ENCODE peak calls at places on chromosomes 12 and 14, in five cellular contexts. One of them, this sample, is unnamed.

GRCh38 chr14:58808828-58809227 is 171.1 kb downstream of the DACT1 start:
- DNase-seq in SK-N-SH: no peak
- DNase-seq in GM23338: no peak
- DNase-seq in GM23248: peak; percentile 25
- DNase-seq in PC-9: no peak
- DNase-seq in this sample: peak; percentile 15

GRCh38 chr14:55893695-55894094 is 224.5 kb upstream of the PELI2 start:
- DNase-seq in GM23338: no peak
- DNase-seq in PC-9: no peak
- DNase-seq in GM23248: peak; percentile 23
- DNase-seq in SK-N-SH: no peak
- DNase-seq in this sample: no peak

GRCh38 chr12:124709722-124710656 is 142.6 kb upstream of the NCOR2 start:
- DNase-seq in GM23248: peak; percentile 81
- DNase-seq in GM23338: no peak
- DNase-seq in PC-9: no peak
- DNase-seq in SK-N-SH: no peak
- DNase-seq in this sample: no peak

GRCh38 chr12:32455607-32456063 is 56.3 kb downstream of the FGD4 start:
- DNase-seq in PC-9: peak; percentile 22
- DNase-seq in GM23248: peak; percentile 88
- DNase-seq in SK-N-SH: peak; percentile 56
- DNase-seq in GM23338: peak; percentile 76
- DNase-seq in this sample: peak; percentile 76

GRCh38 chr14:101224356-101225115 is 321.0 kb upstream of the RTL1 start:
- DNase-seq in PC-9: no peak
- DNase-seq in GM23338: peak; percentile 13
- DNase-seq in GM23248: no peak
- DNase-seq in SK-N-SH: peak; percentile 78
- DNase-seq in this sample: peak; percentile 51

GRCh38 chr12:4434299-4434698 is 11.3 kb downstream of the FGF6 start:
- DNase-seq in SK-N-SH: no peak
- DNase-seq in GM23248: no peak
- DNase-seq in PC-9: no peak
- DNase-seq in GM23338: no peak
- DNase-seq in this sample: no peak

GRCh38 chr12:104701756-104702155 is 245.0 kb downstream of the CHST11 start:
- DNase-seq in SK-N-SH: no peak
- DNase-seq in GM23338: no peak
- DNase-seq in GM23248: no peak
- DNase-seq in PC-9: no peak
- DNase-seq in this sample: no peak

GRCh38 chr14:55730602-55731001 is 150.6 kb downstream of the KTN1 start:
- DNase-seq in GM23338: no peak
- DNase-seq in PC-9: no peak
- DNase-seq in GM23248: no peak
- DNase-seq in SK-N-SH: no peak
- DNase-seq in this sample: no peak

GRCh38 chr14:101715209-101716076 is 46.1 kb upstream of the PPP2R5C start:
- DNase-seq in GM23248: no peak
- DNase-seq in PC-9: no peak
- DNase-seq in SK-N-SH: no peak
- DNase-seq in GM23338: no peak
- DNase-seq in this sample: no peak

GRCh38 chr14:97137705-97138104 is 340.5 kb downstream of the VRK1 start:
- DNase-seq in SK-N-SH: no peak
- DNase-seq in GM23338: no peak
- DNase-seq in GM23248: no peak
- DNase-seq in PC-9: no peak
- DNase-seq in this sample: no peak

GRCh38 chr12:6946033-6946919 is 2.5 kb downstream of the C12orf57 start:
- DNase-seq in SK-N-SH: peak; percentile 33
- DNase-seq in PC-9: peak; percentile 100
- DNase-seq in GM23248: no peak
- DNase-seq in GM23338: peak; percentile 95
- DNase-seq in this sample: peak; percentile 95

GRCh38 chr12:49111206-49111605 is 559 bp upstream of the LMBR1L start:
- DNase-seq in GM23248: peak; percentile 56
- DNase-seq in PC-9: no peak
- DNase-seq in SK-N-SH: no peak
- DNase-seq in GM23338: no peak
- DNase-seq in this sample: no peak

GRCh38 chr12:122203301-122203967 is at the start of gene B3GNT4:
- DNase-seq in PC-9: peak; percentile 76
- DNase-seq in GM23338: peak; percentile 85
- DNase-seq in GM23248: peak; percentile 76
- DNase-seq in SK-N-SH: peak; percentile 85
- DNase-seq in this sample: peak; percentile 80

GRCh38 chr14:91405241-91405721 is 12.3 kb downstream of the CCDC88C start:
- DNase-seq in PC-9: no peak
- DNase-seq in SK-N-SH: no peak
- DNase-seq in GM23338: no peak
- DNase-seq in GM23248: no peak
- DNase-seq in this sample: no peak

GRCh38 chr14:68705741-68706283 is 87.1 kb downstream of the ZFP36L1 start:
- DNase-seq in GM23338: no peak
- DNase-seq in PC-9: peak; percentile 93
- DNase-seq in GM23248: no peak
- DNase-seq in SK-N-SH: no peak
- DNase-seq in this sample: no peak

GRCh38 chr14:101230851-101231550 is 327.5 kb upstream of the RTL1 start:
- DNase-seq in SK-N-SH: no peak
- DNase-seq in GM23248: no peak
- DNase-seq in GM23338: no peak
- DNase-seq in PC-9: no peak
- DNase-seq in this sample: no peak

GRCh38 chr14:24463806-24464785 is 21.5 kb upstream of the SDR39U1 start:
- DNase-seq in PC-9: no peak
- DNase-seq in GM23248: no peak
- DNase-seq in GM23338: no peak
- DNase-seq in SK-N-SH: no peak
- DNase-seq in this sample: no peak

GRCh38 chr12:111169032-111169431 is 199.9 kb downstream of the PHETA1 start:
- DNase-seq in SK-N-SH: no peak
- DNase-seq in GM23248: no peak
- DNase-seq in PC-9: no peak
- DNase-seq in GM23338: no peak
- DNase-seq in this sample: no peak

GRCh38 chr12:111164833-111165232 is 204.1 kb downstream of the PHETA1 start:
- DNase-seq in PC-9: no peak
- DNase-seq in SK-N-SH: no peak
- DNase-seq in GM23338: no peak
- DNase-seq in GM23248: no peak
- DNase-seq in this sample: no peak

GRCh38 chr12:111168009-111168786 is 200.7 kb downstream of the PHETA1 start:
- DNase-seq in SK-N-SH: no peak
- DNase-seq in PC-9: no peak
- DNase-seq in GM23248: no peak
- DNase-seq in GM23338: no peak
- DNase-seq in this sample: no peak

GRCh38 chr12:111163422-111163821 is 205.5 kb downstream of the PHETA1 start:
- DNase-seq in GM23248: no peak
- DNase-seq in PC-9: no peak
- DNase-seq in SK-N-SH: no peak
- DNase-seq in GM23338: no peak
- DNase-seq in this sample: no peak

GRCh38 chr12:111166779-111167540 is 201.9 kb downstream of the PHETA1 start:
- DNase-seq in GM23248: no peak
- DNase-seq in GM23338: no peak
- DNase-seq in SK-N-SH: no peak
- DNase-seq in PC-9: no peak
- DNase-seq in this sample: no peak
- H3K9me2 ChIP-seq in GM23248: no peaks in the 10 kb centered on the region
- H3K9me2 ChIP-seq in GM23338: no peaks in the 10 kb centered on the region
- H3K9me2 ChIP-seq in SK-N-SH: no peaks in the 10 kb centered on the region
- H3K9me2 ChIP-seq in PC-9: no peaks in the 10 kb centered on the region
- H3K9me2 ChIP-seq in this sample: no peaks in the 10 kb centered on the region

DNA sequence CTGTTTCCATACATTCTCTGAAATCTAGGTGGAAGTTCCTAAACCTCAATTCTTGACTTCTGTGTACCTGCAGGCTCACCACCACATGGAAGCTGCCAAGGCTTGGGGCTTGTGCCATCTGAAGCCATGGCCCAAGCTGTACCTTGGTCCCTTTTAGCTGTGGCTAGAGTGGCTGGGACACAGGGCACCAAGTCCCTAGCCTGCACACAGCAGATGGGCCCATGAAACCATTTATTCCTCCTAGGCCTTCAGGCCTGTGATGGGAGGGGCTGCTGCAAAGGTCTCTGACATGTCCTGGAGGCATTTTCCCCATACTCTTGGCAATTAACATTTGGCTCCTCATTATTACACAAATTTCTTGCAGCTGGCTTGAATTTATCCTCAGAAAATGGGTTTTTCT is 40.0 kb upstream of the COCH start:
- DNase-seq in GM23248: no peak
- DNase-seq in SK-N-SH: no peak
- DNase-seq in PC-9: no peak
- DNase-seq in GM23338: no peak
- DNase-seq in this sample: no peak
- H3K9me2 ChIP-seq in GM23248: no peaks in the 10 kb centered on the region
- H3K9me2 ChIP-seq in SK-N-SH: no peaks in the 10 kb centered on the region
- H3K9me2 ChIP-seq in PC-9: no peaks in the 10 kb centered on the region
- H3K9me2 ChIP-seq in GM23338: no peaks in the 10 kb centered on the region
- H3K9me2 ChIP-seq in this sample: no peaks in the 10 kb centered on the region

GRCh38 chr12:131028587-131029338 is 75.1 kb downstream of the ADGRD1 start:
- DNase-seq in GM23338: no peak
- DNase-seq in PC-9: no peak
- DNase-seq in GM23248: no peak
- DNase-seq in SK-N-SH: no peak
- DNase-seq in this sample: no peak

GRCh38 chr12:131027876-131028586 is 74.3 kb downstream of the ADGRD1 start:
- DNase-seq in SK-N-SH: no peak
- DNase-seq in GM23338: no peak
- DNase-seq in PC-9: no peak
- DNase-seq in GM23248: no peak
- DNase-seq in this sample: no peak

GRCh38 chr12:131033886-131034482 is 80.3 kb downstream of the ADGRD1 start:
- DNase-seq in GM23248: no peak
- DNase-seq in PC-9: no peak
- DNase-seq in SK-N-SH: no peak
- DNase-seq in GM23338: no peak
- DNase-seq in this sample: no peak

GRCh38 chr12:131033486-131033885 is 79.8 kb downstream of the ADGRD1 start:
- DNase-seq in GM23338: no peak
- DNase-seq in GM23248: no peak
- DNase-seq in PC-9: no peak
- DNase-seq in SK-N-SH: no peak
- DNase-seq in this sample: no peak

GRCh38 chr12:131030472-131031328 is 77.0 kb downstream of the ADGRD1 start:
- DNase-seq in GM23248: no peak
- DNase-seq in PC-9: no peak
- DNase-seq in GM23338: no peak
- DNase-seq in SK-N-SH: no peak
- DNase-seq in this sample: no peak
- H3K9me2 ChIP-seq in GM23248: no peaks in the 10 kb centered on the region
- H3K9me2 ChIP-seq in PC-9: no peaks in the 10 kb centered on the region
- H3K9me2 ChIP-seq in GM23338: no peaks in the 10 kb centered on the region
- H3K9me2 ChIP-seq in SK-N-SH: no peaks in the 10 kb centered on the region
- H3K9me2 ChIP-seq in this sample: no peaks in the 10 kb centered on the region

DNA sequence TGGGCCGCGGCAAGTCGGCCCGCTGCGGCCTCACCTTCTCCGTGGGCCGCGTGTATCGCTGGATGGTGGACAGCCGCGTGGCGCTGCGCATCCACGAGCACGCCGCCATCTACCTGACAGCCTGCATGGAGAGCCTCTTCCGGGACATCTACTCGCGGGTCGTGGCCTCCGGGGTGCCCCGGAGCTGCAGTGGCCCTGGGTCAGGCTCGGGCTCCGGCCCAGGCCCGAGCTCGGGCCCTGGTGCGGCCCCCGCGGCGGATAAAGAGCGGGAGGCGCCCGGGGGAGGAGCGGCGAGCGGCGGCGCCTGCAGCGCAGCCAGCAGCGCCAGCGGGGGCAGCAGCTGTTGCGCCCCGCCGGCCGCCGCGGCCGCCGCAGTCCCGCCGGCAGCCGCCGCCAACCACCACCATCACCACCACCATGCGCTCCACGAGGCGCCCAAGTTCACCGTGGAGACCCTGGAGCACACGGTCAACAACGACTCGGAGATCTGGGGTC is 226.2 kb upstream of the CRY1 start:
- DNase-seq in GM23338: no peak
- DNase-seq in GM23248: peak; percentile 36
- DNase-seq in PC-9: no peak
- DNase-seq in SK-N-SH: peak; percentile 61
- DNase-seq in this sample: peak; percentile 19
- H3K9me2 ChIP-seq in GM23338: no peaks in the 10 kb centered on the region
- H3K9me2 ChIP-seq in GM23248: no peaks in the 10 kb centered on the region
- H3K9me2 ChIP-seq in PC-9: no peaks in the 10 kb centered on the region
- H3K9me2 ChIP-seq in SK-N-SH: no peaks in the 10 kb centered on the region
- H3K9me2 ChIP-seq in this sample: no peaks in the 10 kb centered on the region

DNA sequence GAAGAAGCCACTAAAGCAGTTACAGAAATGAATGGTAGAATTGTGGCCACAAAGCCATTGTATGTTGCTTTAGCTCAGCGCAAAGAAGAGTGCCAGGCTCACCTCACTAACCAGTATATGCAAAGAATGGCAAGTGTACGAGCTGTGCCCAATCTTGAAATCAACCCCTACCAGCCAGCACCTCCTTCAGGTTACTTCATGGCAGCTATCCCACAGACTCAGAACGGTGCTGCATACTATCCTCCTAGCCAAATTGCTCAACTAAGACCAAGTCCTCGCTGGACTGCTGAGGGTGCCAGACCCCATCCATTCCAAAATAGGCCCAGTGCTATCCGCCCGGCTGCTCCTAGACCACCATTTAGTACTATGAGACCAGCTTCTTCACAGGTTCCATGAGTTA is 21.5 kb upstream of the SRGAP1 start:
- DNase-seq in SK-N-SH: no peak
- DNase-seq in PC-9: no peak
- DNase-seq in GM23338: no peak
- DNase-seq in GM23248: no peak
- DNase-seq in this sample: no peak
- H3K9me2 ChIP-seq in SK-N-SH: no peaks in the 10 kb centered on the region
- H3K9me2 ChIP-seq in PC-9: no peaks in the 10 kb centered on the region
- H3K9me2 ChIP-seq in GM23338: peaks cover 2% of the 10 kb centered on the region
- H3K9me2 ChIP-seq in GM23248: no peaks in the 10 kb centered on the region
- H3K9me2 ChIP-seq in this sample: no peaks in the 10 kb centered on the region

This sample was measured in hepatocyte.